ENCODE peak calls at places on chromosomes 2 and 18, in nine cellular contexts. U, C, Y, H, G, N, M, J and F are unnamed samples.

GRCh38 chr2:85998071-85998991 is 107.4 kb downstream of the POLR1A start:
- ATAC-seq in H (peak), C (no peak), N (peak), G (peak), J (peak), Y (no peak), U (no peak), M (peak), F (no peak)

GRCh38 chr18:25171334-25171733 is 180.6 kb downstream of the ZNF521 start:
- ATAC-seq in J (no peak), Y (no peak), N (no peak), H (no peak), G (no peak), U (no peak), C (no peak), M (no peak), F (no peak)

GRCh38 chr2:20223345-20224190 is 1.4 kb downstream of the SDC1 start:
- ATAC-seq in Y (peak), G (peak), N (peak), H (peak), C (no peak), U (no peak), J (no peak), M (peak), F (peak)

GRCh38 chr2:206086683-206087350 is 843 bp upstream of the INO80D start:
- ATAC-seq in C (no peak), M (no peak), G (no peak), H (no peak), U (no peak), J (no peak), N (no peak), Y (no peak), F (no peak)

GRCh38 chr2:166539340-166540162 is 45.5 kb upstream of the SCN7A start:
- ATAC-seq in N (peak), M (peak), J (peak), U (peak), H (peak), Y (peak), C (peak), G (peak), F (peak)

GRCh38 chr2:60148717-60149116 is 404.7 kb downstream of the BCL11A start:
- ATAC-seq in N (no peak), G (no peak), C (no peak), M (no peak), J (no peak), U (no peak), H (no peak), Y (peak), F (no peak)

GRCh38 chr2:127852388-127852787 is 5.6 kb downstream of the POLR2D start:
- ATAC-seq in C (no peak), U (no peak), G (no peak), M (no peak), H (no peak), N (no peak), Y (no peak), J (no peak), F (no peak)

GRCh38 chr2:7694066-7695000 is 777.1 kb downstream of the RNF144A start:
- ATAC-seq in H (no peak), J (no peak), N (no peak), M (no peak), Y (peak), G (no peak), C (no peak), U (no peak), F (no peak)

GRCh38 chr2:134783912-134784311 is 54.5 kb upstream of the ACMSD start:
- ATAC-seq in U (no peak), J (no peak), N (no peak), C (no peak), H (peak), M (no peak), Y (no peak), G (no peak), F (no peak)

GRCh38 chr2:235045336-235045972 is 93.6 kb downstream of the SH3BP4 start:
- ATAC-seq in H (no peak), U (no peak), N (no peak), M (no peak), G (no peak), Y (peak), C (peak), J (no peak), F (peak)

GRCh38 chr18:43312891-43313290 is 35.6 kb upstream of the SYT4 start:
- ATAC-seq in U (no peak), N (no peak), H (no peak), C (no peak), Y (no peak), G (peak), M (no peak), J (no peak), F (no peak)

GRCh38 chr2:176035013-176035691 is 33.1 kb upstream of the LNPK start:
- ATAC-seq in Y (no peak), G (no peak), H (no peak), C (no peak), M (no peak), U (no peak), N (no peak), J (no peak), F (no peak)

GRCh38 chr2:54559593-54560145 is 103.5 kb downstream of the SPTBN1 start:
- ATAC-seq in G (peak), C (no peak), Y (no peak), U (no peak), M (peak), J (no peak), N (peak), H (peak), F (no peak)

GRCh38 chr18:22257022-22257543 is 87.7 kb downstream of the GATA6 start:
- ATAC-seq in H (no peak), J (no peak), Y (no peak), N (no peak), G (no peak), M (no peak), C (no peak), U (no peak), F (no peak)